ENCODE peak calls at places on chromosomes 5 and 9, in eight cellular contexts. One of them, this sample, is unnamed.

GRCh38 chr9:2459756-2460155 is 161.8 kb upstream of the VLDLR start:
- DNase-seq in Panc1: no peak
- DNase-seq in endodermal cell: no peak
- DNase-seq in PC-3: no peak
- DNase-seq in heart left ventricle: no peak
- DNase-seq in GM23248: no peak
- DNase-seq in naive thymus-derived CD4-positive, alpha-beta T cell: no peak
- DNase-seq in keratinocyte: no peak
- DNase-seq in this sample: no peak

GRCh38 chr5:152688561-152689274 is 283.6 kb upstream of the NMUR2 start:
- DNase-seq in heart left ventricle: no peak
- DNase-seq in keratinocyte: peak; percentile 75
- DNase-seq in GM23248: peak; percentile 93
- DNase-seq in Panc1: no peak
- DNase-seq in PC-3: peak; percentile 78
- DNase-seq in endodermal cell: no peak
- DNase-seq in naive thymus-derived CD4-positive, alpha-beta T cell: no peak
- DNase-seq in this sample: peak; percentile 21

GRCh38 chr9:100014846-100015245 is 84.0 kb downstream of the ERP44 start:
- DNase-seq in GM23248: no peak
- DNase-seq in endodermal cell: no peak
- DNase-seq in naive thymus-derived CD4-positive, alpha-beta T cell: no peak
- DNase-seq in keratinocyte: no peak
- DNase-seq in Panc1: no peak
- DNase-seq in heart left ventricle: no peak
- DNase-seq in PC-3: no peak
- DNase-seq in this sample: no peak

GRCh38 chr5:90390933-90391332 is 18.6 kb downstream of the CETN3 start:
- DNase-seq in naive thymus-derived CD4-positive, alpha-beta T cell: no peak
- DNase-seq in endodermal cell: peak; percentile 55
- DNase-seq in GM23248: no peak
- DNase-seq in PC-3: no peak
- DNase-seq in Panc1: no peak
- DNase-seq in heart left ventricle: no peak
- DNase-seq in keratinocyte: no peak
- DNase-seq in this sample: no peak

GRCh38 chr9:80893190-80893589 is 796.2 kb downstream of the TLE1 start:
- DNase-seq in naive thymus-derived CD4-positive, alpha-beta T cell: no peak
- DNase-seq in GM23248: no peak
- DNase-seq in Panc1: no peak
- DNase-seq in endodermal cell: no peak
- DNase-seq in heart left ventricle: no peak
- DNase-seq in keratinocyte: no peak
- DNase-seq in PC-3: no peak
- DNase-seq in this sample: no peak

GRCh38 chr5:76811214-76811613 is 7.6 kb upstream of the F2RL1 start:
- DNase-seq in PC-3: peak; percentile 40
- DNase-seq in naive thymus-derived CD4-positive, alpha-beta T cell: no peak
- DNase-seq in keratinocyte: peak; percentile 97
- DNase-seq in heart left ventricle: no peak
- DNase-seq in Panc1: no peak
- DNase-seq in endodermal cell: no peak
- DNase-seq in GM23248: peak; percentile 70
- DNase-seq in this sample: no peak

GRCh38 chr5:123117989-123118388 is 28.9 kb downstream of the PRDM6 start:
- DNase-seq in keratinocyte: no peak
- DNase-seq in Panc1: no peak
- DNase-seq in heart left ventricle: no peak
- DNase-seq in PC-3: peak; percentile 3
- DNase-seq in GM23248: no peak
- DNase-seq in endodermal cell: no peak
- DNase-seq in naive thymus-derived CD4-positive, alpha-beta T cell: no peak
- DNase-seq in this sample: no peak

GRCh38 chr5:81924467-81924866 is 47.4 kb upstream of the ATG10 start:
- DNase-seq in PC-3: no peak
- DNase-seq in endodermal cell: no peak
- DNase-seq in GM23248: no peak
- DNase-seq in keratinocyte: no peak
- DNase-seq in naive thymus-derived CD4-positive, alpha-beta T cell: no peak
- DNase-seq in heart left ventricle: peak; percentile 17
- DNase-seq in Panc1: no peak
- DNase-seq in this sample: peak; percentile 21

GRCh38 chr5:149455889-149456409 is 76.9 kb upstream of the IL17B start:
- DNase-seq in GM23248: peak; percentile 72
- DNase-seq in naive thymus-derived CD4-positive, alpha-beta T cell: no peak
- DNase-seq in Panc1: no peak
- DNase-seq in keratinocyte: no peak
- DNase-seq in endodermal cell: no peak
- DNase-seq in heart left ventricle: peak; percentile 63
- DNase-seq in PC-3: peak; percentile 78
- DNase-seq in this sample: no peak

GRCh38 chr9:91813261-91813795 is 136.7 kb downstream of the ROR2 start:
- DNase-seq in endodermal cell: no peak
- DNase-seq in PC-3: no peak
- DNase-seq in naive thymus-derived CD4-positive, alpha-beta T cell: no peak
- DNase-seq in Panc1: no peak
- DNase-seq in keratinocyte: no peak
- DNase-seq in heart left ventricle: no peak
- DNase-seq in GM23248: no peak
- DNase-seq in this sample: no peak

GRCh38 chr9:68740561-68740960 is 35.5 kb downstream of the PIP5K1B start:
- DNase-seq in naive thymus-derived CD4-positive, alpha-beta T cell: no peak
- DNase-seq in endodermal cell: no peak
- DNase-seq in GM23248: no peak
- DNase-seq in keratinocyte: no peak
- DNase-seq in heart left ventricle: no peak
- DNase-seq in Panc1: peak; percentile 5
- DNase-seq in PC-3: peak; percentile 66
- DNase-seq in this sample: no peak

GRCh38 chr5:58497956-58498942 is 7.0 kb downstream of the GAPT start:
- DNase-seq in GM23248: peak; percentile 47
- DNase-seq in heart left ventricle: peak; percentile 8
- DNase-seq in Panc1: no peak
- DNase-seq in PC-3: peak; percentile 44
- DNase-seq in keratinocyte: no peak
- DNase-seq in endodermal cell: peak; percentile 87
- DNase-seq in naive thymus-derived CD4-positive, alpha-beta T cell: no peak
- DNase-seq in this sample: no peak

GRCh38 chr5:127003798-127004495 is 26.4 kb downstream of the MARCHF3 start:
- DNase-seq in Panc1: no peak
- DNase-seq in naive thymus-derived CD4-positive, alpha-beta T cell: no peak
- DNase-seq in GM23248: no peak
- DNase-seq in endodermal cell: no peak
- DNase-seq in heart left ventricle: no peak
- DNase-seq in keratinocyte: no peak
- DNase-seq in PC-3: no peak
- DNase-seq in this sample: no peak

GRCh38 chr9:14215614-14216013 is 98.3 kb downstream of the NFIB start:
- DNase-seq in heart left ventricle: no peak
- DNase-seq in naive thymus-derived CD4-positive, alpha-beta T cell: no peak
- DNase-seq in GM23248: peak; percentile 67
- DNase-seq in endodermal cell: no peak
- DNase-seq in keratinocyte: no peak
- DNase-seq in PC-3: peak; percentile 69
- DNase-seq in Panc1: no peak
- DNase-seq in this sample: no peak

GRCh38 chr5:140113180-140113698 is 670 bp upstream of the PURA start:
- DNase-seq in Panc1: no peak
- DNase-seq in naive thymus-derived CD4-positive, alpha-beta T cell: peak; percentile 13
- DNase-seq in keratinocyte: no peak
- DNase-seq in GM23248: peak; percentile 39
- DNase-seq in endodermal cell: peak; percentile 82
- DNase-seq in PC-3: no peak
- DNase-seq in heart left ventricle: peak; percentile 21
- DNase-seq in this sample: no peak

GRCh38 chr9:35962126-35962906 is 4.4 kb upstream of the OR2S2 start:
- DNase-seq in Panc1: no peak
- DNase-seq in heart left ventricle: peak; percentile 29
- DNase-seq in PC-3: peak; percentile 56
- DNase-seq in endodermal cell: peak; percentile 88
- DNase-seq in naive thymus-derived CD4-positive, alpha-beta T cell: no peak
- DNase-seq in GM23248: peak; percentile 90
- DNase-seq in keratinocyte: no peak
- DNase-seq in this sample: no peak

GRCh38 chr9:16335788-16336580 is 534.5 kb downstream of the BNC2 start:
- DNase-seq in naive thymus-derived CD4-positive, alpha-beta T cell: no peak
- DNase-seq in GM23248: peak; percentile 100
- DNase-seq in keratinocyte: peak; percentile 77
- DNase-seq in endodermal cell: no peak
- DNase-seq in heart left ventricle: peak; percentile 29
- DNase-seq in Panc1: no peak
- DNase-seq in PC-3: peak; percentile 95
- DNase-seq in this sample: no peak

GRCh38 chr5:140877262-140877581 is 2.1 kb downstream of the PCDHA12 start:
- DNase-seq in naive thymus-derived CD4-positive, alpha-beta T cell: no peak
- DNase-seq in GM23248: no peak
- DNase-seq in keratinocyte: no peak
- DNase-seq in PC-3: no peak
- DNase-seq in endodermal cell: no peak
- DNase-seq in Panc1: no peak
- DNase-seq in heart left ventricle: no peak
- DNase-seq in this sample: no peak

GRCh38 chr5:135944967-135945560 is 9.7 kb downstream of the LECT2 start:
- DNase-seq in heart left ventricle: peak; percentile 51
- DNase-seq in endodermal cell: peak; percentile 65
- DNase-seq in keratinocyte: peak; percentile 54
- DNase-seq in PC-3: peak; percentile 80
- DNase-seq in Panc1: peak; percentile 54
- DNase-seq in naive thymus-derived CD4-positive, alpha-beta T cell: no peak
- DNase-seq in GM23248: peak; percentile 88
- DNase-seq in this sample: no peak

DNA sequence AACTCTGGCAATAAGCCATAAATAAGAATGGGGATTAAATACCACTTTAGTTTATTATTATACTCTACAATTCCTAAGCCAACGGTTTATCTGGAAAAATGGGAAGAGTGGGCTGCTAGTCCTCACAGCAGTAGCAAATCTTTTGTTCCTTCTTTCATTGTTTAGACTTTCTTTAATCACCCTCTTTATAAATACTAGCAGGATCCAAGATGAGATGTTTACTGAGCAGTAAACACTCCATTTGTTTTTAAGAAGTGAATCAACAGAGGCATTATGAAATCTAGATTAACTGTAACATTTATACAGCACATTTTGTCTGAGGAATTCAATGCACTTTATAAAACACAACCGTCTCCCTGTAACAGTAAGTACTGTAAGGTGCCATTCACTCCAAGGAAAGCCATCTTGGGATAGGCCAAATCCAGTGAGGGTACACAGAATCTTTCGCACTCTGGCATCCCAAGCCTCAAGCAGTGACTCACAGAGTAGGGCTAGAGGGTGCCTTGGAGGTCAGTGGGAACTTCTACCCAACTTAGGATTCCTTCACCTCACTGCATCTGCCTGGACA is 89.6 kb downstream of the DROSHA start:
- DNase-seq in endodermal cell: no peak
- DNase-seq in PC-3: no peak
- DNase-seq in GM23248: peak; percentile 17
- DNase-seq in Panc1: no peak
- DNase-seq in naive thymus-derived CD4-positive, alpha-beta T cell: no peak
- DNase-seq in heart left ventricle: no peak
- DNase-seq in keratinocyte: no peak
- DNase-seq in this sample: no peak
- H3K27ac ChIP-seq in endodermal cell: no peak overlapping the region
- H3K27ac ChIP-seq in PC-3: no peak overlapping the region
- H3K27ac ChIP-seq in GM23248: no peak overlapping the region
- H3K27ac ChIP-seq in Panc1: no peak overlapping the region
- H3K27ac ChIP-seq in naive thymus-derived CD4-positive, alpha-beta T cell: no peak overlapping the region
- H3K27ac ChIP-seq in heart left ventricle: no peak overlapping the region
- H3K27ac ChIP-seq in keratinocyte: no peak overlapping the region
- H3K27ac ChIP-seq in this sample: no peak overlapping the region

GRCh38 chr5:93421498-93421897 is 159.5 kb downstream of the NR2F1-AS1 start:
- DNase-seq in heart left ventricle: no peak
- DNase-seq in keratinocyte: no peak
- DNase-seq in endodermal cell: peak; percentile 71
- DNase-seq in naive thymus-derived CD4-positive, alpha-beta T cell: no peak
- DNase-seq in Panc1: no peak
- DNase-seq in GM23248: no peak
- DNase-seq in PC-3: no peak
- DNase-seq in this sample: no peak
- H3K27ac ChIP-seq in heart left ventricle: no peak overlapping the region
- H3K27ac ChIP-seq in keratinocyte: no peak overlapping the region
- H3K27ac ChIP-seq in endodermal cell: peak overlapping the region; percentile 91
- H3K27ac ChIP-seq in naive thymus-derived CD4-positive, alpha-beta T cell: no peak overlapping the region
- H3K27ac ChIP-seq in Panc1: no peak overlapping the region
- H3K27ac ChIP-seq in GM23248: no peak overlapping the region
- H3K27ac ChIP-seq in PC-3: no peak overlapping the region
- H3K27ac ChIP-seq in this sample: peak overlapping the region; percentile 84

DNA sequence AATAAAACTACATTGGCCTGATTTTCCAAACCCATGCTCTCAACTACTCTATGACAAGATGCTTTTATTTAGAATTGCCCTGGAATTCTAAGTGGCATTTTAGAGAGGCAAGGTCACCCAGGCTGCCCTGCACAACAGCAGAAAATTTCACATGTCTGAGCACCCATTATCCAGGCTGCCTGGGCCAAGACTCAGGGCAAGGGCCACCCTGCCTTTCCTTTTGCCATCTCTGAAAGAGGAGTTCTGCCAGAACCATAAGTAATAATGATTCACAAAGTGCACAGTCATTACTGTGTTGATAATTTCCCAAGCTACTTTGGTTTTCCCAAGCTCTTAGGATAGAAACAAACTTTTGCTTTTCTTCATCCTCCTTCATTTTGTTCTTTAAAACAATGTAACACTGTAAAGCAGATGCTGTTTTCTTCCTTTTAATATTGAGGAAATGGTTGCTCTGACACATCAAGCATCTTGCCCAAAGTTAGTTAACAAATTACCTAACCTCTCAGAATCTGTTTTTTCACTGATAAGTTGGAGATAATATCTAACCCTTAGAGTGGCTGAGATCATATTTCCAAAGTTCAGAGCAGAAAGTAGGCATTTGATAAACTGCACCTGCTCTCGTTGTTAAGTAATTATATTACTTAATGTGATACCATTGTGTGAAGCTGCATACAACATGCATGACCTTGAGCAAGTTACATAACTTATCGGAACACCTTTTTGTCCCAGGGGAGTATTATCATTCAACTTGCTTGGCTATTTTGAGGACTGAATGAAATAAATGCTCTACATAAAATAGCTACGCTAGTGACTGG is 325.6 kb downstream of the PRELID2 start:
- DNase-seq in PC-3: no peak
- DNase-seq in endodermal cell: no peak
- DNase-seq in Panc1: no peak
- DNase-seq in GM23248: peak; percentile 70
- DNase-seq in naive thymus-derived CD4-positive, alpha-beta T cell: no peak
- DNase-seq in heart left ventricle: no peak
- DNase-seq in keratinocyte: no peak
- DNase-seq in this sample: no peak
- H3K27ac ChIP-seq in PC-3: no peak overlapping the region
- H3K27ac ChIP-seq in endodermal cell: no peak overlapping the region
- H3K27ac ChIP-seq in Panc1: no peak overlapping the region
- H3K27ac ChIP-seq in GM23248: peak overlapping the region; percentile 73
- H3K27ac ChIP-seq in naive thymus-derived CD4-positive, alpha-beta T cell: no peak overlapping the region
- H3K27ac ChIP-seq in heart left ventricle: peak overlapping the region; percentile 48
- H3K27ac ChIP-seq in keratinocyte: no peak overlapping the region
- H3K27ac ChIP-seq in this sample: no peak overlapping the region

DNA sequence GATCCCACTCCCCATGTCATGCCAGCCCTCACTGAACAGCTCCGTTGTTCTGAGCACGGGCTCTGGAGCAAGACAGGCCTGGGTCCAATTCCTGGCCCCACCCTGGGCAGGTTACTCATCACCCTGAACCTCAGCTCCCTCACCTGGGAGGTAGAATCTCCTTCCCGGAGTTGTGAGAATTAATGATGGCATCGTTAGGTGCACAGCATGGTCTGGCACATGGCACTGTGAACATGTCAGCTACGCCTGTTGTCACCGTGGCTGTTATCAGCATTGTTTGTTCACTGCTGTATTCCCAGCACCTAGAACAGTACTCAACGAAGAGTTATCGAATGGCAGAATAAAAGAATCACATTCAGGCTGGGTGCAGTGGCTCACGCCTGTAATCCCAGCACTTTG is 43.0 kb downstream of the LRSAM1 start:
- DNase-seq in PC-3: no peak
- DNase-seq in GM23248: no peak
- DNase-seq in Panc1: no peak
- DNase-seq in endodermal cell: no peak
- DNase-seq in keratinocyte: no peak
- DNase-seq in naive thymus-derived CD4-positive, alpha-beta T cell: no peak
- DNase-seq in heart left ventricle: no peak
- DNase-seq in this sample: no peak
- H3K27ac ChIP-seq in PC-3: no peak overlapping the region
- H3K27ac ChIP-seq in GM23248: peak overlapping the region; percentile 75
- H3K27ac ChIP-seq in Panc1: no peak overlapping the region
- H3K27ac ChIP-seq in endodermal cell: no peak overlapping the region
- H3K27ac ChIP-seq in keratinocyte: no peak overlapping the region
- H3K27ac ChIP-seq in naive thymus-derived CD4-positive, alpha-beta T cell: no peak overlapping the region
- H3K27ac ChIP-seq in heart left ventricle: peak overlapping the region; percentile 88
- H3K27ac ChIP-seq in this sample: no peak overlapping the region

This sample was measured in caudate nucleus.